ENCODE peak calls at places on chromosomes 3 and 15, in seven cellular contexts. N is Peyer's patch; T is foreskin fibroblast; M is CD4-positive, alpha-beta T cell; L is kidney epithelial cell; G is fibroblast of lung; S is GM23338. V is an unnamed sample.

GRCh38 chr3:55409802-55410201 is 77.3 kb downstream of the WNT5A start:
- DNase-seq in G (no peak), S (no peak), L (no peak), M (no peak), T (peak), N (no peak), V (no peak)

GRCh38 chr3:123431658-123432323 is 17.1 kb downstream of the ADCY5 start:
- DNase-seq in G (no peak), N (no peak), S (no peak), M (no peak), L (no peak), T (no peak), V (no peak)

GRCh38 chr15:84915011-84915958 is 30.8 kb downstream of the SLC28A1 start:
- DNase-seq in N (no peak), M (no peak), T (peak), S (peak), G (peak), L (peak), V (peak)

GRCh38 chr15:25810154-25810553 is 53.0 kb downstream of the ATP10A start:
- DNase-seq in S (no peak), M (no peak), L (no peak), G (no peak), T (no peak), N (no peak), V (no peak)

GRCh38 chr3:71652786-71653419 is 69.4 kb upstream of the FOXP1 start:
- DNase-seq in T (peak), N (no peak), S (peak), M (no peak), G (peak), L (peak), V (no peak)

GRCh38 chr15:92930776-92931175 is 30.7 kb downstream of the CHD2 start:
- DNase-seq in T (peak), M (no peak), L (peak), S (no peak), N (no peak), G (peak), V (no peak)

GRCh38 chr15:64825431-64826294 is at the start of gene PIF1:
- DNase-seq in T (peak), M (peak), L (peak), S (peak), G (peak), N (peak), V (peak)

GRCh38 chr3:126445506-126445905 is 30.2 kb downstream of the ZXDC start:
- DNase-seq in L (no peak), M (no peak), T (no peak), G (no peak), S (no peak), N (no peak), V (no peak)

GRCh38 chr3:169454823-169455222 is 208.7 kb downstream of the MECOM start:
- DNase-seq in S (no peak), G (peak), N (no peak), L (peak), M (no peak), T (peak), V (no peak)

DNA sequence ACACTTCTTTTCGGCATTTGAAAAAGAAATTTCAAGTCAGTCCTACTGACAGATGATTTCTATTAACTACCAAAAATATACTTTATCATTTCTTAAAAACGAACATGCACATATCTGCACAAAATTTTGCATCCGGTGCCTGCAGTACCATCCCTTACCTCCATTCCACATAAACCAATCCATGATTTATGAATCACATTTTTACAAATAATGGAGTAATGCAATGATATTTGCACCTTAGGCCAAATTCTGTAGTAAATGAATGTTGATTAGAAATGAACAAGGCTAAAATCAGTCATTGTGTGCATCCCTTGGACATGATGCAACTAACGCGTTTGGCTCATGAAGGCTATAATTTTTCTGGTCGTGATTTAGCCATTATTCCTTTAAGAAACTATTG is 46.5 kb downstream of the ROBO2 start:
- DNase-seq in M (no peak), S (no peak), L (no peak), T (no peak), N (no peak), G (no peak), V (no peak)
- TF ChIP-seq CTCF in M (no peak), S (peak), L (no peak), T (no peak), N (no peak), G (no peak), V (peak)

GRCh38 chr15:40927497-40928346 is 1.4 kb upstream of the DLL4 start:
- DNase-seq in L (no peak), N (peak), T (no peak), M (no peak), G (no peak), S (peak), V (no peak)

GRCh38 chr15:40926659-40927496 is 2.3 kb upstream of the DLL4 start:
- DNase-seq in N (peak), L (no peak), S (peak), G (no peak), M (no peak), T (no peak), V (no peak)

GRCh38 chr15:40925495-40925862 is 3.7 kb upstream of the DLL4 start:
- DNase-seq in M (no peak), N (no peak), S (peak), T (no peak), G (no peak), L (no peak), V (no peak)

GRCh38 chr15:40928351-40928974 is 677 bp upstream of the DLL4 start:
- DNase-seq in L (no peak), T (no peak), S (peak), M (no peak), G (no peak), N (peak), V (no peak)

GRCh38 chr15:40925863-40926658 is 3.1 kb upstream of the DLL4 start:
- DNase-seq in M (no peak), G (peak), N (peak), L (no peak), S (peak), T (no peak), V (peak)
- TF ChIP-seq CTCF in M (no peak), G (no peak), N (no peak), L (no peak), S (no peak), T (no peak), V (no peak)

GRCh38 chr3:58422756-58423324 is 10.8 kb downstream of the PDHB start:
- DNase-seq in G (peak), T (peak), S (peak), N (no peak), L (no peak), M (no peak), V (no peak)
- TF ChIP-seq CTCF in G (peak), T (no peak), S (peak), N (no peak), L (peak), M (no peak), V (no peak)

DNA sequence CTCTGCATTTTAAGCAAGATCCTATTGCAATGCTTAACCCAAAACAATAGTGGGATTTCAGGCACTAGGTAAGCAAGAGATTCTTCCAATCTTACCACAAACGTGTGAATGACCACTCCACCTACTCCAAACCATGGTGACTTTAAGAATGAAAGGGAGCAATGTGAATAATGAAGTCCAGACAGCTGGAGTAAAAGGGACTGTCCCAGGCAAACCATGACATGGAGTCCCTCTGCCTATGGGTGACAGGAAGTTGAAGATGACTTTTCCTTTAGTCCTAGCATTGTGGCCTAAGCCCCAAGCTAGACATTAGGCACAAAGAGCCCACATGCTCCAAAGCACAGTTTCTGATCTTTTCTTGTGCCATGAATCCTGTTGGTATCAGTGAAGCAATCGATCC is 179.0 kb downstream of the SHQ1 start:
- DNase-seq in G (no peak), T (no peak), M (no peak), N (no peak), L (no peak), S (no peak), V (no peak)
- TF ChIP-seq CTCF in G (no peak), T (no peak), M (no peak), N (no peak), L (no peak), S (no peak), V (no peak)